ENCODE peak calls at places on chromosome X, in seven cellular contexts. G, Z, H, D, S, R and Y are unnamed samples.

GRCh38 chrX:65610040-65610439 is 57.4 kb upstream of the MSN start:
- DNase-seq in G (peak), Z (no peak), H (no peak), D (no peak), S (no peak), R (peak), Y (peak)

GRCh38 chrX:42740456-42740855 is 37.5 kb downstream of the PPP1R2C start:
- DNase-seq in G (no peak), Z (no peak), H (no peak), D (no peak), S (no peak), R (no peak), Y (no peak)

GRCh38 chrX:144327515-144327914 is 443.6 kb downstream of the UBE2NL start:
- DNase-seq in G (peak), Z (no peak), H (no peak), D (no peak), S (peak), R (no peak), Y (no peak)

GRCh38 chrX:108704839-108705238 is 31.5 kb downstream of the IRS4 start:
- DNase-seq in G (no peak), Z (peak), H (no peak), D (no peak), S (no peak), R (peak), Y (no peak)

GRCh38 chrX:137855490-137855889 is 289.6 kb downstream of the ZIC3 start:
- DNase-seq in G (no peak), Z (no peak), H (no peak), D (no peak), S (no peak), R (no peak), Y (no peak)

GRCh38 chrX:45822124-45822523 is 621.4 kb upstream of the DIPK2B start:
- DNase-seq in G (no peak), Z (no peak), H (no peak), D (no peak), S (no peak), R (no peak), Y (no peak)

GRCh38 chrX:136477026-136477425 is 10.7 kb upstream of the BRS3 start:
- DNase-seq in G (no peak), Z (peak), H (no peak), D (no peak), S (no peak), R (no peak), Y (no peak)

GRCh38 chrX:118271770-118272169 is 74.1 kb upstream of the WDR44 start:
- DNase-seq in G (peak), Z (no peak), H (peak), D (no peak), S (no peak), R (no peak), Y (peak)

GRCh38 chrX:16160729-16161128 is 6.6 kb upstream of the MAGEB17 start:
- DNase-seq in G (peak), Z (peak), H (peak), D (no peak), S (peak), R (peak), Y (peak)

GRCh38 chrX:130896816-130897508 is 6.0 kb downstream of the ENOX2 start:
- DNase-seq in G (peak), Z (no peak), H (no peak), D (no peak), S (peak), R (no peak), Y (peak)

GRCh38 chrX:123993326-123993725 is 31.8 kb downstream of the STAG2 start:
- DNase-seq in G (peak), Z (peak), H (no peak), D (no peak), S (peak), R (peak), Y (peak)

GRCh38 chrX:19987856-19988255 is 3.0 kb downstream of the BCLAF3 start:
- DNase-seq in G (no peak), Z (no peak), H (no peak), D (no peak), S (no peak), R (no peak), Y (no peak)

GRCh38 chrX:43813319-43813718 is 68.9 kb downstream of the MAOB start:
- DNase-seq in G (no peak), Z (no peak), H (no peak), D (no peak), S (no peak), R (no peak), Y (no peak)

GRCh38 chrX:3326721-3327120 is 19.7 kb downstream of the MXRA5 start:
- DNase-seq in G (peak), Z (no peak), H (no peak), D (no peak), S (peak), R (no peak), Y (no peak)

GRCh38 chrX:45191820-45192409 is 8.8 kb downstream of the DIPK2B start:
- DNase-seq in G (no peak), Z (peak), H (no peak), D (no peak), S (no peak), R (no peak), Y (no peak)

GRCh38 chrX:15525664-15526416 is 25.2 kb downstream of the BMX start:
- DNase-seq in G (no peak), Z (no peak), H (no peak), D (no peak), S (no peak), R (peak), Y (no peak)

GRCh38 chrX:16839852-16840460 is 30.2 kb downstream of the RBBP7 start:
- DNase-seq in G (peak), Z (peak), H (peak), D (peak), S (peak), R (peak), Y (peak)

GRCh38 chrX:115650449-115650848 is 89.5 kb downstream of the PLS3 start:
- DNase-seq in G (no peak), Z (no peak), H (no peak), D (no peak), S (peak), R (peak), Y (no peak)

GRCh38 chrX:122625821-122626220 is 558.3 kb upstream of the GRIA3 start:
- DNase-seq in G (peak), Z (peak), H (no peak), D (no peak), S (peak), R (peak), Y (peak)

GRCh38 chrX:124045109-124045508 is 83.6 kb downstream of the STAG2 start:
- DNase-seq in G (peak), Z (peak), H (no peak), D (no peak), S (no peak), R (peak), Y (peak)

GRCh38 chrX:19334945-19335626 is 8.6 kb upstream of the PDHA1 start:
- DNase-seq in G (peak), Z (no peak), H (peak), D (no peak), S (peak), R (peak), Y (peak)

GRCh38 chrX:32687379-32687778 is 524.0 kb downstream of the DMD start:
- DNase-seq in G (no peak), Z (no peak), H (no peak), D (no peak), S (no peak), R (no peak), Y (no peak)

GRCh38 chrX:103730746-103731508 is 20.2 kb downstream of the TMEM31 start:
- DNase-seq in G (peak), Z (peak), H (no peak), D (no peak), S (peak), R (peak), Y (peak)

GRCh38 chrX:150690126-150690525 is 3.1 kb upstream of the MTMR1 start:
- DNase-seq in G (peak), Z (peak), H (peak), D (no peak), S (peak), R (peak), Y (peak)

GRCh38 chrX:14359727-14360126 is 169.6 kb upstream of the GLRA2 start:
- DNase-seq in G (no peak), Z (no peak), H (no peak), D (no peak), S (no peak), R (no peak), Y (no peak)

GRCh38 chrX:72536542-72536941 is 36.1 kb downstream of the HDAC8 start:
- DNase-seq in G (no peak), Z (no peak), H (no peak), D (no peak), S (no peak), R (no peak), Y (no peak)

GRCh38 chrX:45070116-45071007 is 130.3 kb downstream of the DIPK2B start:
- DNase-seq in G (peak), Z (peak), H (peak), D (no peak), S (peak), R (peak), Y (peak)

GRCh38 chrX:74423289-74423985 is 2.1 kb downstream of the SLC16A2 start:
- DNase-seq in G (no peak), Z (no peak), H (no peak), D (no peak), S (no peak), R (no peak), Y (no peak)

GRCh38 chrX:1172496-1172895 is 40.0 kb downstream of the CRLF2 start:
- DNase-seq in G (no peak), Z (no peak), H (no peak), D (no peak), S (no peak), R (no peak), Y (no peak)

GRCh38 chrX:9378980-9379696 is 85.7 kb upstream of the TBL1X start:
- DNase-seq in G (peak), Z (peak), H (peak), D (no peak), S (no peak), R (peak), Y (peak)

GRCh38 chrX:128781506-128781905 is 729.3 kb upstream of the ACTRT1 start:
- DNase-seq in G (no peak), Z (peak), H (peak), D (no peak), S (no peak), R (no peak), Y (no peak)

GRCh38 chrX:53282313-53282712 is 929 bp upstream of the IQSEC2 start:
- DNase-seq in G (no peak), Z (no peak), H (no peak), D (no peak), S (peak), R (no peak), Y (peak)

GRCh38 chrX:124737771-124738170 is 391.4 kb downstream of the SH2D1A start:
- DNase-seq in G (no peak), Z (no peak), H (no peak), D (no peak), S (no peak), R (no peak), Y (no peak)

GRCh38 chrX:153519569-153520285 is 2.3 kb downstream of the ATP2B3 start:
- DNase-seq in G (peak), Z (peak), H (no peak), D (no peak), S (no peak), R (no peak), Y (peak)

GRCh38 chrX:107549504-107549903 is 78.8 kb upstream of the PRPS1 start:
- DNase-seq in G (no peak), Z (no peak), H (no peak), D (no peak), S (no peak), R (no peak), Y (no peak)

GRCh38 chrX:103640401-103641155 is 11.8 kb downstream of the TCEAL1 start:
- DNase-seq in G (peak), Z (peak), H (peak), D (no peak), S (peak), R (peak), Y (no peak)

GRCh38 chrX:1388651-1389050 is 3.3 kb downstream of the SLC25A6 start:
- DNase-seq in G (no peak), Z (no peak), H (no peak), D (no peak), S (no peak), R (no peak), Y (no peak)

GRCh38 chrX:23901805-23902204 is 5.9 kb downstream of the APOO start:
- DNase-seq in G (peak), Z (peak), H (peak), D (peak), S (peak), R (peak), Y (peak)

GRCh38 chrX:28802625-28803024 is 215.4 kb downstream of the IL1RAPL1 start:
- DNase-seq in G (no peak), Z (peak), H (no peak), D (no peak), S (peak), R (no peak), Y (peak)

DNA sequence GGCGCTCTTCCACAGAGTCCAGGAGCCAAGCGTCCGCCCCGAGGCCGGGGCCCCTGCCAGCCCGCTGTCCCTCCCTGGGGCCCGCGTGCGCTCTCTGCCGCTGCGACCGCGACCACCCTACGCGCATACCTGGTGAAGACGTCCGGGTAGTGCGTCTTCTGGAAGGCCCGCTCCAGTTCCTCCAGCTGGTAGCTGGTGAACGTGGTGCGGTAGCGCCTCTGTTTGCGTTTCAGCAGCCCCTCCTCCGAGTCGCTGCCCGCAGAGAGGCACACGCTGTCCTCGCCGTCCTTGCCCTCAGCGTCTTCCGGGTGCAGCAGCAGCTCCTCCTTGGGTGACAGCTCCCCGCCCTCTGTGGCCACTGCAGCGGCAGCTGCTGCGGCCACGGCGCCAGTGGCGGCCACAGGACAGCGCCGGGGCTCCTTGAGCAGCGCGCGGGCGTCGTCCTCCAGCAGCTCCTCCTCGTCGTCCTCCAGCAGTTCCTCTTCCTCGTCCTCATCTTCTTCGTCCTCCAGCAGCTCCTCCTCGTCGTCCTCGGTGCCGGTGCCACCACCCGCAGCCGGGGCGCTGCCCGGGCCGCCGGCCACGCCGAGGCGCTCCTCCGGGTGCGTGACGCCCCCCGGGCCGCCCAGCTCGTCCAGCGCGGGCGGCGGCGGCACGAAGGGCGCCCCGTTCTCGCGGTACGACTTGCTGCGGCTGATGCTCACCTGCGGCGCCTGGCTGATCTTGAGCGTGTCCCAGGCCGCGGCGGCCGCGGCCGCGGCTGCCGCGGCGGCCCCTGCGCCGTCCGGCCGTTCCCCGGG is 2.8 kb downstream of the ARX start:
- DNase-seq in G (no peak), Z (no peak), H (peak), D (peak), S (no peak), R (no peak), Y (no peak)
- H3K4me3 ChIP-seq in G (no peak), Z (no peak), H (peak), D (peak), S (peak), R (no peak), Y (no peak)

GRCh38 chrX:66728818-66729271 is 90.0 kb upstream of the EDA2R start:
- DNase-seq in G (peak), Z (peak), H (peak), D (peak), S (peak), R (peak), Y (peak)
- TF ChIP-seq CTCF in G (peak), Z (peak), H (peak), D (no peak), S (peak), R (peak), Y (peak)

DNA sequence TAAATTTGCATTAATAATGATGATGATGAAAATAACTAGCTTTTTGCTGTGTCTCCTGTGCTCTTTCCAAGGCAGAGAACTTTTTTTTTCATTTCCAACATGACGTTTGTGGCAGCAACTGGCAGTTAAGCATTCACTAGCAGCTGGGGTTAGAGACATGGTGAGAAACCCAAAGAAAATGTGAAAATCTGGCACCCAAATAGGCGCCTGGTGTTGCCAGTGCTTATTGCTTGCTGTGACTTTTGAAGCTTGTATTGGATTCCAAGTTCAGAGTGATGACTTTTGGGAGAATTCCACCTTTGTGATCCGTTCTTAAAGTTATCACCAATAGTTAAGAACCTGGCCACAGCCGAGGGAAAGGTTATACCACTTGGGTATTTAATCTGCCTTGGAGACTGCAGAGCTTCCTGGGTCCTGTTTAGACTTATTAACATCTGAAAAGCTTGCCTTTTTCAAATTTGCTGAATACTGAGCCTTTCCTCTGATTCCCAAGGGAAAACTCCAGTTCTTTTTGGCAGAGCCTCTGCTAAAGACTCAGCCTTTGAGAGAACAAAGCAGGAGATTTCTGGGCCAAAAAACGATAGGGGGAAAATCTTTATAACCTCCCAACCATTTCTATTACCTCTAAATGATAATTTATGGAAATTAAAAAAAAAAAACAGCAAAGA is 101.0 kb downstream of the OPHN1 start:
- DNase-seq in G (peak), Z (no peak), H (no peak), D (no peak), S (peak), R (no peak), Y (peak)
- H3K4me3 ChIP-seq in G (no peak), Z (no peak), H (no peak), D (no peak), S (no peak), R (no peak), Y (no peak)

GRCh38 chrX:110442631-110443030 is 84.0 kb downstream of the RTL9 start:
- DNase-seq in G (peak), Z (peak), H (peak), D (no peak), S (peak), R (peak), Y (peak)
- TF ChIP-seq CTCF in G (peak), Z (peak), H (no peak), D (no peak), S (peak), R (peak), Y (peak)

DNA sequence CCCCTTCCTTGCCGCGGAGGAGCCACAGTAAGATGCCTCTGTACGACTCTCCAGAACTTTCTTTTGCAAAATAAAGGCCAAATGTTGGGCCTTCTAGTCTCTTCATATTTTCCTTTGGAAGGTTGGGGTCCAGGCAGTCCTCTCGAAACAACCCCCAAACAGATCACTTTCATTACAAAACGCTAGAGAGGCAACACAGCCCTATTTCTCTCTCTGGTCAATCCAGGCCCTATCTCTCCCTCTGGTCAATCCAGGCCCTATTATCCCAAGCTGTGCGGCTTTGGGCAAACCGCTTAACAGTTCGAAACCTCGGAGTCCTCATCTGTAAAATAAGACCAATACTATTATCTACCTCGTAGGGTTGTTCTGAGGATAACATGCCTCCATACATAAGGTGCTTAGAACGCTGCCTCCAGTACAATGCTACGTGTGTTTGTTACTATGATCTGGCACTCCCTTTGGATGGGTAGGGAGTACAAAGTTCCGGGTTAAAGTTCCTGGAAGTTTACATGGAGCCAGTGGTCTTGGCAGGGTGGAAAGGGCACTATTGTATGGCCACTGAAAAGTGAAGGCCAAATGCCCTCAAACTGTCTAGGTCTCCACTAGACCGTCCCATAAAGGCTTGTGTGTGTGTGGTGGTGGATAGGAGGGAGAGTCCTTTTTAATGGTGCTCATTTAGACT is 75.4 kb upstream of the BCOR start:
- DNase-seq in G (no peak), Z (no peak), H (no peak), D (no peak), S (no peak), R (no peak), Y (no peak)
- H3K4me3 ChIP-seq in G (no peak), Z (no peak), H (no peak), D (peak), S (no peak), R (no peak), Y (no peak)

GRCh38 chrX:71067727-71068051 is 445 bp downstream of the SNX12 start:
- DNase-seq in G (no peak), Z (no peak), H (no peak), D (no peak), S (no peak), R (no peak), Y (no peak)

GRCh38 chrX:71070531-71070930 is 2.4 kb upstream of the SNX12 start:
- DNase-seq in G (no peak), Z (no peak), H (no peak), D (no peak), S (no peak), R (no peak), Y (no peak)

GRCh38 chrX:71068052-71068918 is at the start of gene SNX12:
- DNase-seq in G (peak), Z (peak), H (peak), D (peak), S (peak), R (peak), Y (peak)

GRCh38 chrX:71067079-71067478 is 1.1 kb downstream of the SNX12 start:
- DNase-seq in G (no peak), Z (no peak), H (no peak), D (no peak), S (no peak), R (no peak), Y (no peak)
- TF ChIP-seq CTCF in G (no peak), Z (no peak), H (no peak), D (no peak), S (no peak), R (no peak), Y (no peak)

DNA sequence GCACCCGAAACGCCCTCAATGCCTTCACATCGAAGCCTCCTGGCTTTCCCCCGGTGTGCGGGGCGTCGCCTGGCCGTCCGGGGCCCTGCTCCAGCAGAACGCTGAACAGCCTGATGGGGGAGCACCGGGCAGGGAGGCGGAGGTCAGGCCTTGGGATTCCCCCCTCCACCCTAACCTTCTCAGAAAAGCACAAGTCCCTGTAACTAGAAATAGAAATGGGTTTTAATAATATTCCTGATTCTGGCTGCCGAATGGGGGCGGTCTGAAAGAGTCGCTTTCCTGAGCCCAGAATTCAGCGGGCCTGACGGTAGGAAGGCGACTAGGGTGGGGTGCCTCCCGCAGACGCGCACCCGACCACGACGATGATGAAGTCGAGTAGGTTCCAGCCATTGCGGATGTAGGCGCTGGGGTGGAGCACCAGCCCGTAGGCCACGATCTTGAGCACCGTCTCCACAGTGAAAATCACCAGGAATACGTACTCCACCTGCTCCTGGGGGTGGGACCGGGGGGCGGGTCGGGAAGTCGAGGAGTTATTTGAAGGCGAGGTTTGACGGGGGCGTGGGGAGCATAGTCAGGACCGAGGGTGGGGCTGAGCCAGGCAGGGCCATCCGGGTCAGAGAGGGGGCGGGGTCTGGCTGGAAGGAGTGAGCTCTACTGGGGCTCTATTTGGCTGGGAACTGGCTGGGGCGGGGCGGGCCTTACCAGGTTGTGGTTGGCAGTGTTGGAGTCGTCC is 2.5 kb downstream of the CACNA1F start:
- DNase-seq in G (peak), Z (peak), H (no peak), D (peak), S (no peak), R (peak), Y (no peak)
- H3K4me3 ChIP-seq in G (peak), Z (peak), H (no peak), D (peak), S (peak), R (peak), Y (no peak)